ENCODE peak calls at places on chromosomes 1 and 21, in eight cellular contexts. K is psoas muscle, E is HFF-Myc, U is PC-3, S is foreskin fibroblast, W is astrocyte of the spinal cord, P is uterus, C is fibroblast of lung. J is an unnamed sample.

GRCh38 chr1:212098340-212098739 is 62.8 kb downstream of the DTL start:
- DNase-seq in K (no peak), S (no peak), C (no peak), U (no peak), W (no peak), P (no peak), E (no peak), J (no peak)

GRCh38 chr1:155242805-155243358 is 12.4 kb downstream of the ENTREP3 start:
- DNase-seq in C (no peak), W (no peak), K (no peak), S (no peak), E (no peak), P (no peak), U (no peak), J (no peak)

GRCh38 chr21:41825216-41825615 is 53.9 kb downstream of the PRDM15 start:
- DNase-seq in P (no peak), E (no peak), S (no peak), W (no peak), C (no peak), K (no peak), U (no peak), J (no peak)

GRCh38 chr1:43776043-43776761 is 68.9 kb downstream of the ST3GAL3 start:
- DNase-seq in E (peak; percentile 63), S (peak; percentile 71), K (no peak), C (peak; percentile 83), U (peak; percentile 58), P (no peak), W (peak; percentile 77), J (peak; percentile 88)

GRCh38 chr1:79660127-79660526 is 653.6 kb upstream of the ADGRL4 start:
- DNase-seq in C (no peak), P (no peak), K (no peak), E (no peak), W (no peak), S (no peak), U (no peak), J (no peak)

GRCh38 chr1:77732090-77732489 is 27.6 kb downstream of the USP33 start:
- DNase-seq in K (no peak), S (no peak), P (no peak), U (no peak), E (no peak), W (no peak), C (no peak), J (no peak)

GRCh38 chr1:97340951-97341350 is 579.9 kb downstream of the DPYD start:
- DNase-seq in P (no peak), C (peak; percentile 77), U (peak; percentile 48), W (peak; percentile 86), S (peak; percentile 33), E (peak; percentile 22), K (no peak), J (peak; percentile 94)

GRCh38 chr1:231919269-231919886 is 292.8 kb downstream of the DISC1 start:
- DNase-seq in W (no peak), E (no peak), K (no peak), C (no peak), S (no peak), U (no peak), P (no peak), J (no peak)

GRCh38 chr1:209416009-209416408 is 167.5 kb upstream of the CAMK1G start:
- DNase-seq in E (no peak), K (no peak), W (peak; percentile 33), S (no peak), U (peak; percentile 84), P (no peak), C (no peak), J (peak; percentile 24)

GRCh38 chr1:230860617-230861384 is 7.5 kb downstream of the C1orf198 start:
- DNase-seq in E (no peak), P (no peak), S (no peak), K (no peak), W (no peak), C (no peak), U (no peak), J (no peak)

GRCh38 chr21:43361493-43362296 is 65.2 kb downstream of the SIK1 start:
- DNase-seq in E (peak; percentile 32), C (peak; percentile 69), W (peak; percentile 57), K (peak; percentile 80), P (no peak), S (peak; percentile 68), U (no peak), J (peak; percentile 76)

GRCh38 chr21:31117046-31117916 is 79.0 kb upstream of the KRTAP19-8 start:
- DNase-seq in K (no peak), E (no peak), U (peak; percentile 94), P (no peak), S (peak; percentile 53), C (peak; percentile 81), W (peak; percentile 81), J (peak; percentile 82)

GRCh38 chr1:113303252-113303651 is 87.1 kb upstream of the MAGI3 start:
- DNase-seq in W (no peak), K (no peak), C (peak; percentile 27), U (no peak), P (no peak), S (peak; percentile 7), E (peak; percentile 3), J (no peak)

GRCh38 chr1:237864338-237865244 is 26.1 kb downstream of the ZP4 start:
- DNase-seq in U (peak; percentile 55), P (no peak), E (no peak), W (peak; percentile 46), K (peak; percentile 58), C (peak; percentile 49), S (no peak), J (peak; percentile 15)

GRCh38 chr1:2914702-2915101 is 106.6 kb upstream of the ACTRT2 start:
- DNase-seq in P (no peak), W (no peak), E (no peak), C (no peak), K (no peak), S (no peak), U (peak; percentile 14), J (no peak)
- TF ChIP-seq CTCF in P (no peak), W (no peak), E (no peak), C (no peak), K (no peak), S (no peak), U (peak; percentile 24), J (no peak)

GRCh38 chr1:203349166-203349565 is 1.8 kb downstream of the FMOD start:
- DNase-seq in W (no peak), P (no peak), E (no peak), C (no peak), U (no peak), S (no peak), K (no peak), J (no peak)

GRCh38 chr1:203349757-203350522 is 982 bp downstream of the FMOD start:
- DNase-seq in P (no peak), U (no peak), S (no peak), K (no peak), E (no peak), W (no peak), C (no peak), J (no peak)

GRCh38 chr1:203354246-203354645 is 3.3 kb upstream of the FMOD start:
- DNase-seq in S (peak; percentile 21), W (peak; percentile 31), E (no peak), P (no peak), U (peak; percentile 32), C (peak; percentile 89), K (no peak), J (peak; percentile 53)

GRCh38 chr1:203353486-203353885 is 2.6 kb upstream of the FMOD start:
- DNase-seq in E (no peak), W (no peak), U (no peak), P (no peak), K (no peak), S (no peak), C (no peak), J (no peak)

DNA sequence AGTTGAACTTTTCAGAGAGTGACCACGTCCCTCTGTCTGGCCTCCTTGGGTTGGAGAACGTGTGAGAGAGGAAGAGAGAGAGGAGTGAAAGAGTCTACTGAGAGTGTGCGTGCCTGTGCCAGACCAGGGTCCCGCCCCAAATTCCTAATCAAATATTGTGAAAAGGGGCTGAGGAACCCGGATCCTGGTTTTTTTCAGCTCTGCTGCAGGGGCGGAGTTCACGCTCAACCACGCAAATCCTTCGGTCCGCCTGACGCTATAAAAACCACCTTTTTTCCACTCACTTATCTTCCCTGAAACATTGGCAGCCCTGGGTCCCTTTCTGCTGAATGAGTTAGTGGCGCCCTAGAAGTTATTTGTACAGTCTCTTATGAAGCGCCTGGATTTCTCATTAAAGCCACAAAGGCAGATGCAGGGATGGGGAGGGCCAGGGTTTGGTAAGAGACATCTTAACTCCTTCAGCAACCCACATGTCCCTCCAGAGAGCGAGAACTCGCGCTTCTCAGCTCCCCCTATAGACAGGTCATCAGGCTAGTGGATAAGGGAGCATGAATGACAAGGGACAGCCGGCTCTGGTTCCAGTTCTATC is at the start of gene FMOD:
- DNase-seq in C (peak; percentile 72), K (peak; percentile 77), P (peak; percentile 84), S (no peak), U (no peak), W (no peak), E (no peak), J (peak; percentile 53)
- H3K4me3 ChIP-seq in C (no peak within 1 kb of the TSS), K (peak within 1 kb of the TSS; percentile 53), P (peak within 1 kb of the TSS; percentile 32), S (peak within 1 kb of the TSS; percentile 10), U (no peak within 1 kb of the TSS), W (no peak within 1 kb of the TSS), E (no peak within 1 kb of the TSS), J (no peak within 1 kb of the TSS)

DNA sequence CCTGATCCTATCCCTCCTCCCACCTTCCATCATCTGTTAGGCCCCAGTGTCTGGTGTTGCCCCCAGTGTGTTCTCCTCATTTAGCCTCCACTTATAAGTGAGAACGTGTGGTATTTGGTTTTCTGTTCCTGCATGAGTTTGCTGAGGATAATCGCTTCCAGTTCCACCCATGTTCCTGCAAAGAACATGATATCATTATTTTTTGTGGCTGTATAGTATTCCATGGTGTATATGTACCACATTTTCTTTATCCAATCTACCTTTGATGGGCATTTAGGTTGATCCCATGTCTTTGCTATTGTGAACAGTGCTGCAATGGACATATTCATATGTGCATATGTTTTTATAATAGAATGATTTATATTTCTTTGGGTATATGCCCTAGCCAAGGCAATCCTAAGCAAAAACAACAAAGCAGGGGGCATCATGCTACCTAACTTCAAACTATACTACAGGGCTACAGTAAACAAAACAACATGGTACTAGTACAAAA is 142.9 kb downstream of the TNFSF18 start:
- DNase-seq in K (no peak), U (no peak), W (no peak), P (no peak), C (no peak), S (no peak), E (no peak), J (no peak)
- TF ChIP-seq CTCF in K (no peak), U (no peak), W (no peak), P (no peak), C (no peak), S (no peak), E (no peak), J (no peak)

GRCh38 chr1:31768939-31769704 is 5.0 kb upstream of the ADGRB2 start:
- DNase-seq in P (no peak), C (no peak), W (no peak), K (peak; percentile 2), U (no peak), S (no peak), E (no peak), J (no peak)

GRCh38 chr1:31769720-31770390 is 5.7 kb upstream of the ADGRB2 start:
- DNase-seq in P (no peak), U (no peak), K (peak; percentile 57), C (no peak), W (no peak), S (no peak), E (no peak), J (no peak)

GRCh38 chr1:31772669-31773248 is 8.6 kb upstream of the ADGRB2 start:
- DNase-seq in U (no peak), S (no peak), P (no peak), K (no peak), W (no peak), E (no peak), C (no peak), J (no peak)

GRCh38 chr1:31773861-31774260 is 9.7 kb upstream of the ADGRB2 start:
- DNase-seq in E (no peak), W (no peak), K (no peak), S (no peak), P (no peak), U (no peak), C (no peak), J (no peak)

GRCh38 chr1:31771891-31772668 is 7.9 kb upstream of the ADGRB2 start:
- DNase-seq in E (no peak), C (no peak), S (no peak), W (no peak), K (peak; percentile 28), U (peak; percentile 31), P (no peak), J (peak; percentile 35)
- H3K4me3 ChIP-seq in E (peak overlapping the region; percentile 25), C (peak overlapping the region; percentile 6), S (peak overlapping the region; percentile 44), W (no peak overlapping the region), K (peak overlapping the region; percentile 34), U (no peak overlapping the region), P (no peak overlapping the region), J (peak overlapping the region; percentile 26)